ENCODE peak calls at places on chromosomes 1 and 21, in five cellular contexts. A, E, G, Q and Y are unnamed samples.

GRCh38 chr1:19250629-19251304 is 557 bp downstream of the EMC1 start:
- DNase-seq in G (peak), Q (peak), E (no peak), A (no peak), Y (no peak)

GRCh38 chr1:11373029-11373964 is 100.3 kb downstream of the UBIAD1 start:
- DNase-seq in A (no peak), E (no peak), G (no peak), Q (no peak), Y (no peak)

GRCh38 chr1:24963099-24963872 is 33.2 kb upstream of the RUNX3 start:
- DNase-seq in E (no peak), A (no peak), Q (no peak), G (no peak), Y (no peak)

GRCh38 chr1:7609311-7609994 is 161.6 kb upstream of the VAMP3 start:
- DNase-seq in A (no peak), G (no peak), Q (no peak), E (no peak), Y (no peak)

GRCh38 chr21:41364308-41364707 is 2.5 kb downstream of the MX2 start:
- DNase-seq in Q (no peak), G (no peak), A (no peak), E (no peak), Y (no peak)

GRCh38 chr1:78211483-78212092 is 165.8 kb downstream of the GIPC2 start:
- DNase-seq in Q (no peak), G (no peak), E (no peak), A (no peak), Y (no peak)

GRCh38 chr1:203592728-203593127 is 33.9 kb upstream of the ATP2B4 start:
- DNase-seq in A (no peak), G (no peak), E (no peak), Q (no peak), Y (no peak)

GRCh38 chr1:56060901-56061300 is 518.5 kb downstream of the PLPP3 start:
- DNase-seq in Q (no peak), A (no peak), G (no peak), E (no peak), Y (no peak)

GRCh38 chr1:1166642-1167415 is 6.9 kb upstream of the TTLL10 start:
- DNase-seq in E (no peak), Q (no peak), G (no peak), A (no peak), Y (peak)

GRCh38 chr1:42951588-42951987 is 7.1 kb downstream of the SLC2A1 start:
- DNase-seq in G (no peak), Q (no peak), E (no peak), A (no peak), Y (no peak)

GRCh38 chr1:68269637-68270430 is 37.5 kb upstream of the WLS start:
- DNase-seq in Q (no peak), G (no peak), E (no peak), A (peak), Y (no peak)

GRCh38 chr1:117683571-117684285 is 77.9 kb downstream of the TENT5C start:
- DNase-seq in G (no peak), Q (no peak), E (no peak), A (no peak), Y (no peak)

GRCh38 chr21:42724226-42724920 is 71.0 kb downstream of the PDE9A start:
- DNase-seq in E (no peak), A (peak), G (no peak), Q (peak), Y (no peak)

GRCh38 chr1:109659997-109660755 is 4.3 kb downstream of the GSTM4 start:
- DNase-seq in Q (peak), A (no peak), G (no peak), E (no peak), Y (no peak)

DNA sequence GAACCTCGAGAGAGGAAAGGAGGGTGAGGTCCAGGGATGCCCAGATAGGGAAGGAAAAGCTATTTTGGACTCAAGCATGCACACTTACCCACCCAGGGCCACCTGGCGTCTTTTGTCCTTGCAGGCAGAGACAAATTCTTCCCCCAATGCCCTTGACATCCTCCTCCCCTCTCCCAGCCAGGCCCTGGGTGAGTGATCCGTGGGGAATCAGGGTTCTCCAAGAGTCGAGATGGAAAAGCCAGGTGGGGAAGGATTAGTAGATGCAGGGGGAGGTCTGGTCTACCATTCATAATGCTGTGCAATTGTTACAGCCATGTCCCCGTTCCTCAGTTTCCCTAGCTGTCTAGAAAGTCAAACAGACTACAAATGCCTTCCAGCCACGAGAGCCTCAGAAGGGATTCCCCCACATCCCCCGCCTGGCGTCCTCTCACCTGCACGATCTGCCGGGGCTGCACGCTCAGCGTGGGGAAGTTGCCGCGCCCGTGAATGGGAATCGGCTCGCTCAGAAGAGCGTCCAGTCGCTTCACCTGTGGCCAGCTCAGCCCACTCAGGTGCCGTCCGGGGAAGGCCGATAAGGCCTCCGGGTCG is 580 bp downstream of the TENT5B start:
- DNase-seq in A (no peak), Q (no peak), G (no peak), E (no peak), Y (no peak)
- H3K9ac ChIP-seq in A (peak), Q (no peak), G (peak), E (no peak), Y (peak)

GRCh38 chr21:29219165-29219770 is 79.5 kb upstream of the BACH1 start:
- DNase-seq in E (no peak), G (no peak), A (no peak), Q (no peak), Y (no peak)
- H3K4me2 ChIP-seq in E (no peak), G (no peak), A (no peak), Q (no peak), Y (no peak)

GRCh38 chr1:5481889-5482288 is 510.3 kb downstream of the NPHP4 start:
- DNase-seq in G (peak), A (peak), E (no peak), Q (no peak), Y (peak)
- TF ChIP-seq SP1 in G (no peak), A (no peak), E (no peak), Q (no peak), Y (no peak)

GRCh38 chr1:164559342-164560070 is 522 bp downstream of the PBX1 start:
- DNase-seq in G (no peak), Q (peak), A (no peak), E (no peak), Y (no peak)

GRCh38 chr1:164560504-164560903 is 1.5 kb downstream of the PBX1 start:
- DNase-seq in E (no peak), Q (no peak), G (no peak), A (no peak), Y (no peak)

GRCh38 chr1:164557270-164557669 is 1.7 kb upstream of the PBX1 start:
- DNase-seq in Q (no peak), G (no peak), E (no peak), A (no peak), Y (no peak)

GRCh38 chr1:164560076-164560475 is 1.1 kb downstream of the PBX1 start:
- DNase-seq in A (no peak), E (no peak), Q (no peak), G (no peak), Y (no peak)

GRCh38 chr1:164558461-164559341 is at the start of gene PBX1:
- DNase-seq in E (peak), A (peak), G (peak), Q (peak), Y (peak)
- H3K9ac ChIP-seq in E (no peak), A (peak), G (no peak), Q (no peak), Y (peak)

GRCh38 chr1:206037521-206037920 is 13.8 kb upstream of the CTSE start:
- DNase-seq in E (no peak), A (no peak), Q (no peak), G (no peak), Y (no peak)
- H3K4me2 ChIP-seq in E (no peak), A (no peak), Q (no peak), G (no peak), Y (no peak)

GRCh38 chr1:23590058-23590783 is 30.9 kb upstream of the ID3 start:
- DNase-seq in A (no peak), E (no peak), Q (no peak), G (peak), Y (no peak)
- TF ChIP-seq SP1 in A (no peak), E (peak), Q (no peak), G (no peak), Y (no peak)

GRCh38 chr1:155513300-155513926 is 49.2 kb downstream of the ASH1L start:
- DNase-seq in G (no peak), Q (no peak), A (no peak), E (no peak), Y (no peak)
- H3K9ac ChIP-seq in G (no peak), Q (no peak), A (no peak), E (no peak), Y (no peak)

GRCh38 chr1:111952258-111952657 is 37.2 kb downstream of the KCND3 start:
- DNase-seq in Q (no peak), E (no peak), A (no peak), G (no peak), Y (no peak)

GRCh38 chr1:111943056-111943455 is 46.4 kb downstream of the KCND3 start:
- DNase-seq in G (no peak), E (no peak), A (no peak), Q (no peak), Y (no peak)

GRCh38 chr1:111953797-111954196 is 35.7 kb downstream of the KCND3 start:
- DNase-seq in E (no peak), A (no peak), Q (no peak), G (no peak), Y (no peak)

GRCh38 chr1:111944121-111944785 is 45.2 kb downstream of the KCND3 start:
- DNase-seq in G (no peak), A (no peak), Q (no peak), E (no peak), Y (no peak)

GRCh38 chr1:111948209-111949131 is 41.0 kb downstream of the KCND3 start:
- DNase-seq in Q (no peak), E (no peak), G (no peak), A (no peak), Y (no peak)
- H3K4me2 ChIP-seq in Q (no peak), E (no peak), G (no peak), A (no peak), Y (no peak)

GRCh38 chr1:223802032-223802431 is 43.7 kb downstream of the TP53BP2 start:
- DNase-seq in E (no peak), A (no peak), Q (no peak), G (no peak), Y (no peak)
- TF ChIP-seq SP1 in E (no peak), A (no peak), Q (no peak), G (no peak), Y (no peak)

DNA sequence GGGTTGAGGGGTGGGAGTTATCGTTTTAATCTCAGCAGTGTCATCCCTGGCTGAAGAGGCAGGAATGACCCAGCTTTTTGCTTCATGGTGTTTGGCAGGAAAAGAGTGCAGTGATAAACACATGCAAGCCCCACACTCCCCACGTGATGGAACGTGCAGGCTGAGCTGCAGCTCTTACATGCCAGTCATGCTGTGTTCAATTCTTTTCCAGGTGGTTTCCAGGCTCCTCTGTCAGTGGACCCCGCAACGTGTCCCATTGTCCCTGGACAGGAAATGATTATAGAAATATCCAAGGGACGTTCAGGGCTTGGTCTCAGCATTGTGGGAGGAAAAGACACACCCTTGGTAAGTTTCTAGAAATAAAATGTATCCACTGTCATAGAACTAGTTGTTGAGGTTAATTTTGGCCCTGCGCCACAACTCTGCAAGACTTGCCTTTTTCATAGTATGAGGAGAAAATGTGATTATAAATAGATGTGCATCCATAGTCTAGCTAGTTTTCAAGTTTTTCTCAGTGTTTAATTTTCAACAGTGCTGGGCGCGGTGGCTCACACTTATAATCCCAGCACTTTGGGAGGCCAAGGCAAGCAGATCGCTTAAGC is 110.2 kb upstream of the L1TD1 start:
- DNase-seq in A (no peak), Q (no peak), G (peak), E (no peak), Y (no peak)
- H3K9ac ChIP-seq in A (no peak), Q (no peak), G (no peak), E (no peak), Y (no peak)